ENCODE peak calls at places on chromosomes 16 and 17, in ten cellular contexts. J, H, W, F, G, Q, N, Z, I and V are unnamed samples.

GRCh38 chr16:54324716-54325115 is 38.1 kb upstream of the IRX3 start:
- DNase-seq in H (no peak), I (no peak), N (no peak), Q (no peak), Z (no peak), W (no peak), F (no peak), J (no peak), G (no peak), V (no peak)

GRCh38 chr17:41528959-41529353 is 848 bp upstream of the KRT19 start:
- DNase-seq in I (no peak), H (no peak), J (no peak), G (no peak), N (no peak), Z (no peak), Q (no peak), F (no peak), W (no peak), V (no peak)

GRCh38 chr16:31401436-31401835 is 8.3 kb downstream of the ITGAD start:
- DNase-seq in G (no peak), Q (no peak), W (no peak), J (no peak), I (no peak), H (no peak), Z (no peak), F (no peak), N (no peak), V (no peak)

GRCh38 chr17:46780003-46780373 is 38.5 kb downstream of the WNT3 start:
- DNase-seq in Z (no peak), Q (no peak), N (no peak), J (no peak), G (no peak), F (no peak), I (no peak), W (no peak), H (no peak), V (no peak)

GRCh38 chr17:8831234-8831849 is 32.2 kb upstream of the MFSD6L start:
- DNase-seq in F (no peak), W (no peak), G (no peak), H (no peak), I (no peak), Z (no peak), N (no peak), Q (no peak), J (no peak), V (no peak)

GRCh38 chr17:1070411-1070810 is 73.5 kb downstream of the TIMM22 start:
- DNase-seq in W (no peak), Z (no peak), I (no peak), N (no peak), Q (no peak), F (no peak), G (no peak), H (no peak), J (no peak), V (no peak)

GRCh38 chr17:78889525-78889924 is 13.5 kb downstream of the CEP295NL start:
- DNase-seq in Z (no peak), G (no peak), J (peak), H (no peak), Q (no peak), N (no peak), W (no peak), F (no peak), I (no peak), V (no peak)

GRCh38 chr16:24853830-24854229 is 8.1 kb downstream of the SLC5A11 start:
- DNase-seq in I (no peak), N (no peak), H (no peak), Q (no peak), J (no peak), Z (peak), F (peak), G (no peak), W (no peak), V (no peak)

GRCh38 chr16:19384656-19385055 is 33.0 kb upstream of the TMC5 start:
- DNase-seq in I (peak), J (no peak), Q (no peak), F (no peak), Z (no peak), N (no peak), G (no peak), W (no peak), H (no peak), V (no peak)

GRCh38 chr16:18783430-18784341 is 6.4 kb downstream of the RPS15A start:
- DNase-seq in Z (no peak), W (no peak), F (no peak), J (no peak), I (no peak), H (no peak), N (no peak), G (no peak), Q (no peak), V (no peak)

GRCh38 chr16:10151718-10152117 is 30.5 kb downstream of the GRIN2A start:
- DNase-seq in Z (no peak), N (no peak), F (no peak), G (no peak), W (no peak), Q (no peak), H (no peak), I (no peak), J (no peak), V (no peak)

GRCh38 chr16:14101415-14101814 is 30.3 kb downstream of the MRTFB start:
- DNase-seq in H (no peak), W (no peak), I (no peak), G (no peak), F (no peak), J (no peak), N (no peak), Z (no peak), Q (no peak), V (no peak)

GRCh38 chr17:6455321-6455705 is 11.1 kb downstream of the PIMREG start:
- DNase-seq in Q (no peak), G (no peak), I (no peak), Z (peak), J (no peak), N (no peak), H (no peak), F (no peak), W (no peak), V (no peak)

GRCh38 chr17:19533718-19534561 is at the start of gene SLC47A1:
- DNase-seq in H (peak), W (no peak), N (no peak), J (no peak), I (no peak), Q (no peak), Z (no peak), F (peak), G (no peak), V (peak)

GRCh38 chr17:30969989-30970680 is 704 bp upstream of the RNF135 start:
- DNase-seq in J (no peak), W (no peak), N (no peak), F (no peak), I (peak), H (no peak), Z (no peak), Q (no peak), G (no peak), V (peak)

DNA sequence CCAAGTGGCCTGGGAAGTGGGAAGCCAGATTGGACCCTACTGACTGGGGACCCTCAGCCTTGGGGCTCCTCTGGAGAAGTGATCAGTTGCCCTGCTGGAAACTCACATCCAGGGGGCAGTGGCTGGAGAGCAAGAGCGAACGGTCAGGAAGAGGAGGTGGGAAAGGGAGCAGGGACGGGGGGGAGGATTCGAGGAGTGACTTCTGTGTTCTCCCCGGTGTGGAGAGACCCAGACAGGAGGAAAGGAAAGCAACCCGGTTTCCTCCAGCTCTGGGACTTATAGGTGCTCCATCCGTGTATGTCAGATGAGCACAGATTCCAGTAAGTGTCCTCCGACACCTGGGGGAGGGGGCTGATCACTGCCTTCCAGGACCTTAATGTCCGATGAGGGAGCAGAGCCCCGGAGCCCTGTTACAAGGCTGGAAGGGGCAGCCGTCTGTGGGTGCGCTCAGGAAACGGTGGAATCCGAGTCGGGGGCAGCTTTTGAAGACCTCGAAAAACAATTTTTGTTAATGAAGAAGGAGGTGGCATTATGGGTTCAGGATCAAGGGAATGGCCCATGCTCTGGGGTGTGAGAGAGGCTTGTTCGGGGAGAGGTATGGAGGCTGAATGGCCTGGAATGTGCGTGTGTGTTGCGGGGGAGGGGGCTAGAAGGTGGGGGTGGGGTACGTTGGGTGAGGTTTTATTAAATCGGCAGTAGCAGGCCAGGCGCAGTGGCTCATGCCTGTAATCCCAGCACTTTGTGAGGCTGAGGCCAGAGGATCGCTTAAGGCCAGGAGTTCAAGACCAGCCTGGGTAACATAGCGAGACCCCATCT is 34.8 kb upstream of the NDRG4 start:
- DNase-seq in J (no peak), N (no peak), Z (no peak), G (no peak), Q (no peak), H (no peak), F (no peak), W (no peak), I (no peak), V (no peak)
- H3K4me3 ChIP-seq in J (no peak), N (no peak), Z (peak), G (no peak), Q (no peak), H (peak), F (peak), W (no peak), I (no peak), V (peak)

GRCh38 chr17:17570207-17570797 is 21.2 kb downstream of the PEMT start:
- DNase-seq in N (no peak), I (peak), G (no peak), J (no peak), W (no peak), F (peak), Z (no peak), Q (no peak), H (peak), V (no peak)

GRCh38 chr17:17572010-17572785 is 19.3 kb downstream of the PEMT start:
- DNase-seq in W (no peak), F (no peak), H (no peak), J (no peak), Z (no peak), I (no peak), Q (no peak), G (no peak), N (no peak), V (no peak)

GRCh38 chr17:17568772-17569195 is 22.7 kb downstream of the PEMT start:
- DNase-seq in G (no peak), N (peak), H (peak), J (no peak), I (peak), F (peak), Z (peak), W (peak), Q (no peak), V (peak)

GRCh38 chr17:17569691-17570090 is 21.8 kb downstream of the PEMT start:
- DNase-seq in N (no peak), H (peak), Q (no peak), J (no peak), Z (no peak), I (peak), F (peak), G (no peak), W (no peak), V (no peak)

GRCh38 chr17:17570798-17571716 is 20.5 kb downstream of the PEMT start:
- DNase-seq in F (peak), J (no peak), G (no peak), I (no peak), Q (no peak), N (no peak), Z (peak), H (peak), W (no peak), V (no peak)
- H3K4me3 ChIP-seq in F (no peak), J (no peak), G (no peak), I (no peak), Q (no peak), N (no peak), Z (no peak), H (no peak), W (no peak), V (no peak)

DNA sequence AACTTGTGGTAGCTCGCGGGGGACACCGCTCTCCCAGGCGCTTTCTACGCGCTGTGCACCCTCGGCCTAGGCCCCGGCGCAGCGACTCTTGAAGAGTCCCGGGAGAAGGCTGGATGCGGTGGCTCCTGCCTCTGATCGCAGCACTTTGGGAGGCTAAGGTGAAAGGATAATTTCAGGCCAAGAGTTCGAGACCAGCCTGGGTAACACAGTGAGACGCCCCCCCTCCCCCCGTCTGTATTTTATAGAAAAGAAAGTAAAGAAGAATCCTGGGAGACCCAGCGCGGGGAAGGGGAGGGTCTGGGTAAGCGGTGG is 436 bp upstream of the PLLP start:
- DNase-seq in H (no peak), N (no peak), Z (no peak), I (no peak), W (no peak), G (no peak), F (no peak), J (no peak), Q (no peak), V (no peak)
- H3K4me3 ChIP-seq in H (peak), N (peak), Z (peak), I (peak), W (no peak), G (peak), F (peak), J (peak), Q (peak), V (peak)

DNA sequence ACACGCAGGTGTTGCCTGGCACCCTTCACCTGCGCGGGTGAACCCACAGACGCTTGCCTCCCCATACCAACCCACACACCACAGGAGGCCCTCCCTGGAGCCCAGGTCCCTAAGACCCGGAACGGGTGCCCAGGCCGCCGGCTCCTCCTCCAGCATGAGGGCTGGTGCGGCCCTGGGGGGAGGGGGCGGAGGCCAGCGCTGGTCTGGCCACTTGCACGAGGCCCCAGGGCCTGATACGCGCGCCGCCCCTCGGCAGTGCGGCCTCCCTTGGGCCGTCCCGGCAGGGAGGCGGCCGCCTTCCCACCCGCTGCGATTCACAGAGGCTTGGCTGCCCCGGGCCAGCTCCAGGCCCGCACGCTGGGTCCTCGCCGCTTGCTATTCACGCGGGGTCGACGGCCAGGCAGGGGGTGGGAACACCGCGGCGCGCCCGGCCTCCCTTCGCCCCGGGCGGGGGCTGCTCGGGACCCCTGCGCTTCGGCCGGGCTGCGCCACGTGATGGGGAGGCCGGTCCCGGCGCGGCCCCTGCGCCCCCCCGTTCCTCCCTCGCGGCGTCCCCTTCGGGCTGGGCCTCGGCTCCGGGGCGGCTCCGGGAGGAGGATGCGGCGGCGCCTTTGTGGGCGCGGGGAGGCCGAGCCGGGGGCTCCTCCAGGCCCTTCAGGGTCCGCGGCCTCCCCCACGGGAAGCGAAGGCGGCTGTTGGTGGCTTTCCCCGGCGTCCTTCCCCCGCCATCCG is 683 bp downstream of the FASN start:
- DNase-seq in W (no peak), H (no peak), G (no peak), I (peak), J (no peak), Z (peak), Q (no peak), F (no peak), N (no peak), V (peak)
- H3K4me3 ChIP-seq in W (no peak), H (peak), G (peak), I (peak), J (peak), Z (peak), Q (peak), F (peak), N (peak), V (peak)

DNA sequence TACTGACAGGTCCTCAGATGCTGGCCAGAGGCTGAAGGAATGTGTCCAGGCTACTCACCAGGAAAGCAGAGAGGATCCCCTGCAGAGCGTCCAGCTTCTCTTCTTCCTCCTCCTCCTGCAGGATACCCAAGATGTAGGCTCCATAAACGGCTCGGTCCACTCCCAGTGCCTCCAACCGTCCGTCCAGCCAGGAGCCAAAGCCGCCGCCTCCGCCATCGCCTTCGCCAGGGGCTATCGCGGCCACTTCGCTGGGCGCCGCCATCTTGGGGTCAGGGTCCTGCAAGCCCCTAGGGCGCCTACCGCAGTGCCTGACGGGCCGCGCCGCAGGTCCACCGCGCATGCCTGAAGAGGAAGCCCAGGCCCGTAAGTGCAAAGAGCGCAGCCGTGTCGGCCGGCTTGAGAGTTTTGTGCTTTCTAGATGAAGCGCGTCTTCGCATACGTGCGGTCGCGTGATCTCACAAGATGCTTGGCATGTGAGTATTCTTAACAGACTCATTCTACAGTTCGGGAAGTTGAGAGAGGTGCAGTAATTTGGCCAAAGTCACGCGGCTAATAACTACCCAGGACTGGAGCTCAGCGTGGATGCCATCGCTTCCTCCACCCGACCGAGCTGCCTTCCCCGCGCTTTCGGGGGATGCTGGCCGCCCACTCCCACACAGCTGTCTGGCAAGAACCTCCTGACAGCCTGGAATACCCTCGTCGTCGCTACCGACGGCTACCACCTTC is at the start of gene CCDC43:
- DNase-seq in J (peak), F (peak), H (peak), G (peak), I (peak), W (peak), N (peak), Q (peak), Z (peak), V (peak)
- H3K4me3 ChIP-seq in J (peak), F (peak), H (peak), G (peak), I (peak), W (peak), N (peak), Q (peak), Z (peak), V (peak)

GRCh38 chr17:21388066-21388465 is 11.9 kb downstream of the KCNJ12 start:
- DNase-seq in N (no peak), G (no peak), Z (no peak), J (no peak), H (peak), F (peak), Q (no peak), W (no peak), I (no peak), V (no peak)

GRCh38 chr17:21387616-21388015 is 11.5 kb downstream of the KCNJ12 start:
- DNase-seq in W (no peak), J (no peak), I (no peak), G (no peak), H (no peak), N (no peak), Q (no peak), F (no peak), Z (no peak), V (no peak)

GRCh38 chr17:21388944-21389343 is 12.8 kb downstream of the KCNJ12 start:
- DNase-seq in F (no peak), Z (no peak), H (no peak), I (no peak), J (no peak), W (no peak), G (no peak), N (no peak), Q (no peak), V (no peak)

GRCh38 chr17:21382560-21383495 is 6.7 kb downstream of the KCNJ12 start:
- DNase-seq in F (no peak), H (no peak), W (no peak), I (no peak), Z (no peak), J (no peak), Q (no peak), G (no peak), N (no peak), V (no peak)

GRCh38 chr17:21385281-21385845 is 9.2 kb downstream of the KCNJ12 start:
- DNase-seq in H (no peak), G (no peak), N (no peak), J (no peak), W (no peak), F (no peak), Q (no peak), I (no peak), Z (no peak), V (no peak)
- H3K4me3 ChIP-seq in H (no peak), G (no peak), N (no peak), J (no peak), W (no peak), F (no peak), Q (no peak), I (no peak), Z (no peak), V (no peak)

DNA sequence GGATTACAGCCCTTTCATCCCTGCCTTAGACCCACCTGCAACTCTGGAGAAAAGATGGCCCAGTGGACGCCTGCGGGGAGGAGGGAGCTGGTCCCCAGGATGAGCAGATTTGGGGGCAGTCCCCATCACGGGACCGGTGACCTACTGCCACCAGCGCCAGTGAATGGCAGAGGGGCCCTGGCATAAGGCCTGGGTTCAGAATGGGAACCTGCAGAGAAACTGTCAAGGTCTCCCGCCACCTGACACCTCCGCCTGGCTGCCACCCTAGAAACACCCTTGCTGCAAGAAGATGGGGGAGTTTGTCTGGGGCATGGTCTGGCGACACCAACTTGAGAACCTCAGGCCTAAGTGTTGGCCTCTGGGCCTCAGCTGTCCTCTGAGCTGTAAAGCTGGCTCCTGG is 335.7 kb downstream of the SEC14L1 start:
- DNase-seq in Z (no peak), Q (no peak), F (no peak), N (no peak), I (no peak), J (no peak), G (no peak), W (no peak), H (no peak), V (no peak)
- H3K4me3 ChIP-seq in Z (no peak), Q (no peak), F (no peak), N (no peak), I (no peak), J (no peak), G (no peak), W (no peak), H (no peak), V (no peak)

GRCh38 chr17:56217921-56218320 is 64.6 kb downstream of the ANKFN1 start:
- DNase-seq in J (no peak), N (no peak), F (no peak), G (no peak), I (no peak), Z (no peak), H (no peak), W (no peak), Q (no peak), V (no peak)
- H3K4me3 ChIP-seq in J (no peak), N (no peak), F (no peak), G (no peak), I (no peak), Z (no peak), H (no peak), W (no peak), Q (no peak), V (no peak)

GRCh38 chr17:62705116-62705515 is 77.6 kb downstream of the MRC2 start:
- DNase-seq in Z (no peak), N (no peak), J (no peak), Q (no peak), I (no peak), H (no peak), G (no peak), W (no peak), F (no peak), V (no peak)
- H3K4me3 ChIP-seq in Z (no peak), N (no peak), J (no peak), Q (peak), I (no peak), H (peak), G (peak), W (no peak), F (peak), V (peak)